ENCODE peak calls at places on chromosomes 6 and 20, in four cellular contexts. One of them, this sample, is unnamed.

GRCh38 chr6:160391419-160392116 is 43.4 kb downstream of the SLC22A3 start:
- DNase-seq in GM12891: no peak
- DNase-seq in K562: no peak
- DNase-seq in stomach: no peak
- DNase-seq in this sample: no peak

GRCh38 chr20:14775778-14776177 is 438.4 kb upstream of the FLRT3 start:
- DNase-seq in K562: no peak
- DNase-seq in GM12891: no peak
- DNase-seq in stomach: peak; percentile 58
- DNase-seq in this sample: no peak

GRCh38 chr20:58222446-58222845 is 6.0 kb downstream of the ANKRD60 start:
- DNase-seq in GM12891: no peak
- DNase-seq in K562: no peak
- DNase-seq in stomach: no peak
- DNase-seq in this sample: no peak

GRCh38 chr6:61989616-61990015 is 296.4 kb downstream of the KHDRBS2 start:
- DNase-seq in stomach: no peak
- DNase-seq in GM12891: no peak
- DNase-seq in K562: no peak
- DNase-seq in this sample: no peak

GRCh38 chr6:69907981-69908498 is 41.7 kb downstream of the COL19A1 start:
- DNase-seq in GM12891: no peak
- DNase-seq in stomach: no peak
- DNase-seq in K562: no peak
- DNase-seq in this sample: no peak

GRCh38 chr6:40183902-40184301 is 249.6 kb upstream of the MOCS1 start:
- DNase-seq in GM12891: no peak
- DNase-seq in stomach: no peak
- DNase-seq in K562: no peak
- DNase-seq in this sample: no peak

GRCh38 chr6:47788498-47788884 is 6.7 kb downstream of the OPN5 start:
- DNase-seq in GM12891: no peak
- DNase-seq in K562: no peak
- DNase-seq in stomach: no peak
- DNase-seq in this sample: peak; percentile 20

GRCh38 chr20:46785958-46786357 is 76.5 kb downstream of the SLC2A10 start:
- DNase-seq in GM12891: no peak
- DNase-seq in K562: no peak
- DNase-seq in stomach: no peak
- DNase-seq in this sample: no peak

GRCh38 chr6:105794870-105795269 is 291.3 kb upstream of the PRDM1 start:
- DNase-seq in K562: no peak
- DNase-seq in GM12891: no peak
- DNase-seq in stomach: no peak
- DNase-seq in this sample: no peak

GRCh38 chr6:161000632-161001031 is 9.1 kb downstream of the MAP3K4 start:
- DNase-seq in GM12891: no peak
- DNase-seq in stomach: no peak
- DNase-seq in K562: no peak
- DNase-seq in this sample: no peak

GRCh38 chr6:158906926-158907325 is 87.8 kb upstream of the EZR start:
- DNase-seq in K562: no peak
- DNase-seq in stomach: no peak
- DNase-seq in GM12891: no peak
- DNase-seq in this sample: no peak

GRCh38 chr20:8254911-8255582 is 123.0 kb downstream of the PLCB1 start:
- DNase-seq in GM12891: no peak
- DNase-seq in stomach: no peak
- DNase-seq in K562: no peak
- DNase-seq in this sample: no peak

GRCh38 chr6:33808781-33809180 is 5.0 kb upstream of the MLN start:
- DNase-seq in stomach: no peak
- DNase-seq in K562: no peak
- DNase-seq in GM12891: no peak
- DNase-seq in this sample: no peak

GRCh38 chr6:2155206-2155605 is 90.2 kb downstream of the GMDS start:
- DNase-seq in GM12891: no peak
- DNase-seq in K562: no peak
- DNase-seq in stomach: no peak
- DNase-seq in this sample: no peak

GRCh38 chr6:16429669-16430068 is 191.3 kb downstream of the GMPR start:
- DNase-seq in stomach: no peak
- DNase-seq in GM12891: no peak
- DNase-seq in K562: no peak
- DNase-seq in this sample: no peak

GRCh38 chr20:62433655-62434054 is 6.3 kb upstream of the RBBP8NL start:
- DNase-seq in stomach: peak; percentile 76
- DNase-seq in K562: no peak
- DNase-seq in GM12891: no peak
- DNase-seq in this sample: no peak

GRCh38 chr20:54133434-54134427 is 40.1 kb downstream of the CYP24A1 start:
- DNase-seq in GM12891: no peak
- DNase-seq in stomach: no peak
- DNase-seq in K562: no peak
- DNase-seq in this sample: no peak

GRCh38 chr6:122416825-122417224 is 17.4 kb downstream of the HSF2 start:
- DNase-seq in K562: no peak
- DNase-seq in GM12891: no peak
- DNase-seq in stomach: no peak
- DNase-seq in this sample: no peak

GRCh38 chr6:1316482-1317220 is 4.8 kb downstream of the FOXQ1 start:
- DNase-seq in GM12891: no peak
- DNase-seq in K562: no peak
- DNase-seq in stomach: peak; percentile 73
- DNase-seq in this sample: no peak

GRCh38 chr6:155980680-155981079 is 525.0 kb upstream of the NOX3 start:
- DNase-seq in K562: no peak
- DNase-seq in GM12891: no peak
- DNase-seq in stomach: no peak
- DNase-seq in this sample: no peak

GRCh38 chr6:155980014-155980413 is 524.4 kb upstream of the NOX3 start:
- DNase-seq in stomach: no peak
- DNase-seq in K562: no peak
- DNase-seq in GM12891: no peak
- DNase-seq in this sample: no peak

GRCh38 chr6:155985660-155986138 is 530.1 kb upstream of the NOX3 start:
- DNase-seq in stomach: no peak
- DNase-seq in GM12891: no peak
- DNase-seq in K562: no peak
- DNase-seq in this sample: no peak
- TF ChIP-seq POLR2AphosphoS5 in stomach: no peak
- TF ChIP-seq POLR2AphosphoS5 in GM12891: no peak
- TF ChIP-seq POLR2AphosphoS5 in K562: no peak
- TF ChIP-seq POLR2AphosphoS5 in this sample: peak; percentile 50

GRCh38 chr6:112694986-112695385 is 347.9 kb downstream of the RFPL4B start:
- DNase-seq in stomach: no peak
- DNase-seq in K562: no peak
- DNase-seq in GM12891: no peak
- DNase-seq in this sample: no peak

GRCh38 chr6:112690497-112691202 is 343.5 kb downstream of the RFPL4B start:
- DNase-seq in GM12891: no peak
- DNase-seq in stomach: no peak
- DNase-seq in K562: no peak
- DNase-seq in this sample: no peak

DNA sequence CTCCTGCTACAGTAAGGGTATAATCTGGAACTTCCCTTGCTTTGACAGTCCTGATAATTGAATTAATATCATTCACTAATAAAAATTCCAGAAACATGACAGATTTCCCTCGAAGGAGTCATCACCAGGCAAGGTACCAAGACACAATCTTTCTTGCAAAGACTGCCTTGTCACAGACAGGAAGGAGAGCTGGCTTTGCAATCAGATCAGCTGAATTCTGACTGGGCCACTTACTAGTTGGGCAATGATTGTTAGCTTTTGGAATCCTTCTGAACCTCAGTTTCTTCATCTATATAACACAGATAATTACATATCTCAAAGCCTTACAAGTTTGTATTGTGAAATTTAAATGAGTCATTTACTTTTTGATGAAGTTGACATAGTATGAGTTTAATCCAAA is 344.2 kb downstream of the RFPL4B start:
- DNase-seq in GM12891: no peak
- DNase-seq in stomach: no peak
- DNase-seq in K562: no peak
- DNase-seq in this sample: peak; percentile 10
- TF ChIP-seq POLR2AphosphoS5 in GM12891: no peak
- TF ChIP-seq POLR2AphosphoS5 in stomach: peak; percentile 26
- TF ChIP-seq POLR2AphosphoS5 in K562: no peak
- TF ChIP-seq POLR2AphosphoS5 in this sample: no peak

GRCh38 chr6:6008648-6009421 is 2.1 kb upstream of the NRN1 start:
- DNase-seq in K562: peak; percentile 98
- DNase-seq in GM12891: peak; percentile 76
- DNase-seq in stomach: peak; percentile 40
- DNase-seq in this sample: peak; percentile 32
- TF ChIP-seq POLR2AphosphoS5 in K562: no peak
- TF ChIP-seq POLR2AphosphoS5 in GM12891: no peak
- TF ChIP-seq POLR2AphosphoS5 in stomach: peak; percentile 2
- TF ChIP-seq POLR2AphosphoS5 in this sample: peak; percentile 66

GRCh38 chr6:81753709-81754678 is 1.5 kb upstream of the TENT5A start:
- DNase-seq in stomach: peak; percentile 81
- DNase-seq in K562: peak; percentile 75
- DNase-seq in GM12891: peak; percentile 20
- DNase-seq in this sample: no peak

GRCh38 chr6:81750660-81751387 is 1.7 kb downstream of the TENT5A start:
- DNase-seq in stomach: no peak
- DNase-seq in GM12891: no peak
- DNase-seq in K562: no peak
- DNase-seq in this sample: no peak

GRCh38 chr6:81751388-81752083 is 945 bp downstream of the TENT5A start:
- DNase-seq in stomach: peak; percentile 75
- DNase-seq in K562: no peak
- DNase-seq in GM12891: no peak
- DNase-seq in this sample: no peak

GRCh38 chr6:81752969-81753708 is 658 bp upstream of the TENT5A start:
- DNase-seq in K562: peak; percentile 87
- DNase-seq in GM12891: peak; percentile 26
- DNase-seq in stomach: peak; percentile 95
- DNase-seq in this sample: no peak

GRCh38 chr6:81752084-81752968 is at the start of gene TENT5A:
- DNase-seq in stomach: peak; percentile 94
- DNase-seq in K562: peak; percentile 81
- DNase-seq in GM12891: peak; percentile 60
- DNase-seq in this sample: no peak
- TF ChIP-seq POLR2AphosphoS5 in stomach: peak; percentile 91
- TF ChIP-seq POLR2AphosphoS5 in K562: peak; percentile 56
- TF ChIP-seq POLR2AphosphoS5 in GM12891: no peak
- TF ChIP-seq POLR2AphosphoS5 in this sample: peak; percentile 86

GRCh38 chr6:5084787-5085637 is at the start of gene PPP1R3G:
- DNase-seq in K562: peak; percentile 27
- DNase-seq in stomach: no peak
- DNase-seq in GM12891: peak; percentile 52
- DNase-seq in this sample: no peak
- TF ChIP-seq POLR2AphosphoS5 in K562: no peak
- TF ChIP-seq POLR2AphosphoS5 in stomach: no peak
- TF ChIP-seq POLR2AphosphoS5 in GM12891: no peak
- TF ChIP-seq POLR2AphosphoS5 in this sample: no peak

DNA sequence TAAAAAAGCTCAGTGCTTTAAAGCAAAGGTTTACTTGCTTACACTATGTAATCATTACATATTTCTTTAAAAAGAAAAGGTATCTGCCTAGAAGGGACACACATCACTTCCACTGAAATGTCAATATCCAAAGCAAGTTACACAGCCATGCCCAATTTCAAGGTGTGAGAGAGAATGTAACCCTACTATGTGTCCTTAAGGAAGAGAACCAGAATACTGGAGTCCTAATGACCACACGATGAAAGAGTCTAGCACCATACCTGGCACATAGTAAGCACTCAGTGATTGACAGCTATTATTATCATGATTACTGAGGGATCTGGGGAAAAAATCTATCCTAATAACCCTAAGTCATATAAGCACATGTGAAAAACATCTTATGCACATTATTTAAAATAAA is 10.4 kb downstream of the CHD6 start:
- DNase-seq in GM12891: no peak
- DNase-seq in stomach: no peak
- DNase-seq in K562: no peak
- DNase-seq in this sample: no peak
- TF ChIP-seq POLR2AphosphoS5 in GM12891: no peak
- TF ChIP-seq POLR2AphosphoS5 in stomach: no peak
- TF ChIP-seq POLR2AphosphoS5 in K562: no peak
- TF ChIP-seq POLR2AphosphoS5 in this sample: no peak

GRCh38 chr6:74479420-74479819 is 726.4 kb downstream of the COL12A1 start:
- DNase-seq in stomach: no peak
- DNase-seq in GM12891: no peak
- DNase-seq in K562: no peak
- DNase-seq in this sample: no peak
- TF ChIP-seq POLR2AphosphoS5 in stomach: no peak
- TF ChIP-seq POLR2AphosphoS5 in GM12891: no peak
- TF ChIP-seq POLR2AphosphoS5 in K562: no peak
- TF ChIP-seq POLR2AphosphoS5 in this sample: no peak

DNA sequence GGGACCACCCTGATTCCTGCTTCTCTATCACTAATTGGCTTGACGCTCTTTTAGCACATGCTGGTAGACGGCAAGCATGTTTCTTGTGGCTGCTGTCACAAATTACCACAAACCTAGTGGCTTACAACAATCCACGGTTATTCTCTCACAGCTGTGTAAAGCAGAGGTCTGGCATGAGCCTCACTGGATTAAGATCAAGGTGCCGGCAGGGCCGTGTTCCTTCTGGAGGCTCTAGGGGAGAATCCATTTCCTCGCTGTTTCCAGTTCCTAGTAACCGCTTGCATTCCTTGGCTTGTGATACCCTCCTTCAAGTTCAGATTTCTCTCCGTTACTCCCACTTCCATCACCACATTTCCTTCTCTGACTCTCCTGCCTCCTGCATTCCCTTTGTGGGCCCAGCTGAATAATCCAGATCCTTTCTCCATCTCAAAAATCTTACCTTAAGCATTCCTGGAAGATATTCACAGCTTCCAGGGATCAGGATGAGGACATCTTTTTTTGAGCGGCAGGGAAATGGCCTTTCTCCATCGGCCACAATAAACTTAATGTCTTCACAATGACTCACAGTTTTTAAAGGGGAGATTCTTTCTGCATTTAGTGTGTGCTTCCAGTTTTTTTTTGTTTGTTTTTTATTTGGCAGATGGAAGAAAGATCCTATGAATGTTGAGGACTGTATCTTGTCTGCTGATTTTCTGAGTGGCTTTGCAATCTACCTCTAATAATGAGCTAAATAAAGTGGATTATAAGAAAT is 39.9 kb downstream of the BMP6 start:
- DNase-seq in GM12891: no peak
- DNase-seq in K562: no peak
- DNase-seq in stomach: no peak
- DNase-seq in this sample: no peak
- TF ChIP-seq POLR2AphosphoS5 in GM12891: no peak
- TF ChIP-seq POLR2AphosphoS5 in K562: no peak
- TF ChIP-seq POLR2AphosphoS5 in stomach: no peak
- TF ChIP-seq POLR2AphosphoS5 in this sample: no peak